ENCODE peak calls at places on chromosomes 4 and X, in ten cellular contexts. C is CD4-positive, CD25-positive, alpha-beta regulatory T cell; D is cardiac muscle cell; Y is K562; W is skeletal muscle cell; Z is astrocyte; J is dorsolateral prefrontal cortex; B is brain microvascular endothelial cell; A is neuronal stem cell; Q is CD8-positive, alpha-beta T cell. H is an unnamed sample.

GRCh38 chr4:147289181-147289580 is 191.7 kb upstream of the EDNRA start:
- DNase-seq in W (no peak), J (no peak), Q (no peak), A (no peak), C (no peak), Z (no peak), Y (no peak), B (no peak), D (no peak), H (no peak)

GRCh38 chrX:34877451-34877850 is 65.1 kb upstream of the FAM47B start:
- DNase-seq in C (no peak), D (no peak), A (no peak), W (peak; percentile 47), Q (no peak), Z (peak; percentile 54), B (peak; percentile 48), J (no peak), Y (no peak), H (no peak)

GRCh38 chr4:77433102-77433733 is 172.4 kb upstream of the CXCL13 start:
- DNase-seq in W (peak; percentile 9), Z (peak; percentile 21), B (peak; percentile 51), D (peak; percentile 75), Y (peak; percentile 11), C (peak; percentile 71), Q (peak; percentile 4), A (peak; percentile 30), J (no peak), H (peak; percentile 73)

GRCh38 chr4:121656269-121656641 is 40.5 kb downstream of the ANXA5 start:
- DNase-seq in Z (peak; percentile 62), B (peak; percentile 85), A (peak; percentile 46), Q (peak; percentile 13), Y (peak; percentile 47), C (peak; percentile 53), J (no peak), W (peak; percentile 73), D (peak; percentile 70), H (peak; percentile 37)

GRCh38 chrX:15214614-15215013 is 55.3 kb downstream of the ASB9 start:
- DNase-seq in D (no peak), J (no peak), C (no peak), Z (no peak), Q (no peak), W (no peak), B (no peak), A (no peak), Y (no peak), H (no peak)

GRCh38 chrX:74248889-74249288 is 55.1 kb upstream of the ZCCHC13 start:
- DNase-seq in D (peak; percentile 27), B (no peak), J (no peak), W (no peak), A (no peak), Y (no peak), C (no peak), Q (no peak), Z (no peak), H (no peak)

GRCh38 chr4:86685401-86685800 is 91.3 kb downstream of the PTPN13 start:
- DNase-seq in J (no peak), W (peak; percentile 10), D (no peak), Y (no peak), Z (peak; percentile 5), B (peak; percentile 47), A (no peak), C (no peak), Q (no peak), H (no peak)

GRCh38 chr4:184097240-184097619 is 120.4 kb downstream of the ENPP6 start:
- DNase-seq in B (no peak), C (peak; percentile 7), W (no peak), A (no peak), J (no peak), Z (no peak), Y (peak; percentile 41), Q (no peak), D (no peak), H (no peak)

GRCh38 chr4:176906693-176907092 is 114.0 kb upstream of the VEGFC start:
- DNase-seq in Z (no peak), C (no peak), Y (no peak), J (no peak), A (no peak), B (no peak), W (no peak), D (no peak), Q (no peak), H (no peak)

GRCh38 chr4:95084584-95084983 is 326.8 kb downstream of the BMPR1B start:
- DNase-seq in A (no peak), Y (no peak), B (no peak), Q (no peak), W (no peak), D (no peak), C (no peak), J (no peak), Z (no peak), H (no peak)

GRCh38 chr4:98261291-98262271 is at the start of gene RAP1GDS1:
- DNase-seq in B (peak; percentile 56), Z (peak; percentile 75), J (peak; percentile 51), C (peak; percentile 54), D (peak; percentile 59), A (peak; percentile 35), W (peak; percentile 17), Q (peak; percentile 78), Y (peak; percentile 36), H (peak; percentile 54)

GRCh38 chrX:153984351-153985178 is 12.0 kb downstream of the TMEM187 start:
- DNase-seq in Y (peak; percentile 61), D (no peak), B (no peak), A (no peak), Q (peak; percentile 42), J (no peak), W (no peak), C (peak; percentile 59), Z (no peak), H (no peak)

GRCh38 chrX:125953769-125954168 is 212.3 kb downstream of the DCAF12L2 start:
- DNase-seq in Q (no peak), J (no peak), Z (no peak), B (no peak), D (no peak), C (no peak), A (no peak), Y (no peak), W (peak; percentile 16), H (no peak)

DNA sequence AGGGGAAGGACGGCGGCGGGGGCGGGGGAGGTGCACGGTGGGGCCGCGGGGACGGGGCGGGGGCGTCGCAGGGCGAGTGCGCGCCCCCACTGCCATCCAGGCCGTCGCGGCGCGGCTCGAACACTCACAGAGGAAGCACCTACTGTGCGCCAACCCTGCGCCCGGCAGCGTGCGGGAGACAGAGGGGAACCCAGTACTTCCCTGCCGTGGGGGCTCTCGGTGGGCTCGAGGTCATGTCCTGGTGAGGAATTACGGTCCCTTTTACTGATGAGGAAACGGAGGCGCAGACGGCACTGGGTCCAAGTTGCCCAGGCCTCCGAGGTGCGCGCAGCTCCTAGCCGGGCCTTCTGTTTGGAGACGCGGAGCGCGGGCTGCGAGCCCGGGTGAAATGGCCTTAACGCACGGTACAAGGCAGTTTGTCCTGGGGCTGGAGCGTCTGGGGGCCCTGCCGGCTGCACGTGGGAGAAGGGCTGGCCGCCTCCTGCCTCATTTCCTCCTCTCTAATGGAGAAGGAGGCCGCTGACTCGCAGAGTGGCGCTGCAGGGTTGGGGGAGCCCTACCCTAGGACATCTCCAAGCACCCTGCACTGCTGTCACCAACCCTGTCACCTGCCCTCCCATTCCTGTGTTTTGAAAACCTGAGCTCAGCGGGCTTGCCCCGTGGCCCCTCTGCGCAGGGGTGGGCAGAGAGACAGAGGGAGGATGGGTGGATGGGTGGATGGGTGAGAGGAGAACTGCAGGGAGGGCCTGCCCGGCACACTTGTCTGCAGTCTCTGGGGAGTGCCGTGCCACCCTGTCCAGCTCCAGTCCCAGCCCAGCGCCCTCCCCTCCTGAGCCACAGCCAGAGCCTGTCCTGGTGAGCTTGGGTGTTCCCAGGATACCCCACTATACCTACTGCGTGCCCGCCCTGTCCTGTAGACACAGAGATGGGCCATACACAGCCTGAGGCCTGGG is 106.0 kb downstream of the ADRA2C start:
- DNase-seq in B (no peak), Q (no peak), Y (no peak), D (no peak), Z (no peak), J (peak; percentile 35), C (no peak), W (no peak), A (no peak), H (no peak)
- H3K4me3 ChIP-seq in B (no peak overlapping the region), Q (no peak overlapping the region), Y (no peak overlapping the region), D (peak overlapping the region; percentile 21), Z (no peak overlapping the region), J (peak overlapping the region; percentile 44), C (no peak overlapping the region), W (no peak overlapping the region), A (peak overlapping the region; percentile 61), H (peak overlapping the region; percentile 49)

DNA sequence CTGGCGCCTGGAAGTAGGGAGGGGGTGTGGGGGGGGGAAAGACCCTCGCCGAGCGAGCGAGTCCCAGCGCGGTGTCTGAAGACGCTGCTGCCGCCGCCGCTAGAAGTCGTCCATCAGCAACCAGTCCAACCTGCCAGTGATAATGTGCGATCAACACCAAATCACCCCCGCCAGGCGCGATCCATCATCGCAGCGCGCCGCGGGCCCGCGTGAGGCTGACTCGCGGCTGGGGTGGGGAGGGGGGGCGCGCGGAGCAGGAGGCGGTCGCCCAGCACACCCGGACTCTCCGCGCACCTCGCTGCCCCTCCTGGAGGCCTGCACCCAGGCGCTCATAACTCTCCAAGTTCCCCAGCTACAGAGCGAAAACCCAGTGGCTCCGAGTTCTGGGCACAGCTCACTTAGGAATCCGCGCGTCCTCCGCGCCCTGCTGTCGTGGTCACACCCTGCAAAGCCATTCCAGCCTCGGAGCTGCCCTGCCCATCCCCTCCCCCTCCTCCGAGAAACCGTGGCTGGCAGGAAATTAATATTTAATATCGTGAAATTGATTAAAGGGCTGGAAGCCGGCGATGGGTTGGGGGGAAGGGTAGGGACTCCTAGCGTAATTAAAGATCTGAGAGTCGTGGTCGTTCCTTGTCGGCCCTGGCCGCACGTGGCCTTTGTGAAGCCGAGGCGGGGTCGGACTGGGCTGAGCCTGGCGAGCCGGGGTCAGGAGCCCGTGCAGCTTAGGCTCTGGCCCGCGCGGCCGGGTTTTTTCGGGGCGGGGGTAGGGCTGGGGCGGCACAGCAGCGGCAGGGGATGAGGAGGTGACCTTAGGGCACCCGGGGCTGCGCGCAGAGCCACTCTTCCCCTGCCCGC is 58.1 kb upstream of the BCOR start:
- DNase-seq in Q (no peak), C (no peak), Y (peak; percentile 51), J (no peak), Z (no peak), W (no peak), A (no peak), D (no peak), B (no peak), H (no peak)
- H3K4me3 ChIP-seq in Q (peak overlapping the region; percentile 33), C (no peak overlapping the region), Y (peak overlapping the region; percentile 45), J (peak overlapping the region; percentile 63), Z (peak overlapping the region; percentile 51), W (peak overlapping the region; percentile 34), A (peak overlapping the region; percentile 58), D (peak overlapping the region; percentile 43), B (peak overlapping the region; percentile 48), H (no peak overlapping the region)

GRCh38 chr4:83386931-83387897 is 52.6 kb upstream of the HPSE start:
- DNase-seq in W (no peak), Z (no peak), C (no peak), D (no peak), B (no peak), A (no peak), J (no peak), Y (no peak), Q (no peak), H (no peak)
- H3K4me3 ChIP-seq in W (no peak overlapping the region), Z (no peak overlapping the region), C (no peak overlapping the region), D (no peak overlapping the region), B (no peak overlapping the region), A (no peak overlapping the region), J (no peak overlapping the region), Y (no peak overlapping the region), Q (no peak overlapping the region), H (no peak overlapping the region)

DNA sequence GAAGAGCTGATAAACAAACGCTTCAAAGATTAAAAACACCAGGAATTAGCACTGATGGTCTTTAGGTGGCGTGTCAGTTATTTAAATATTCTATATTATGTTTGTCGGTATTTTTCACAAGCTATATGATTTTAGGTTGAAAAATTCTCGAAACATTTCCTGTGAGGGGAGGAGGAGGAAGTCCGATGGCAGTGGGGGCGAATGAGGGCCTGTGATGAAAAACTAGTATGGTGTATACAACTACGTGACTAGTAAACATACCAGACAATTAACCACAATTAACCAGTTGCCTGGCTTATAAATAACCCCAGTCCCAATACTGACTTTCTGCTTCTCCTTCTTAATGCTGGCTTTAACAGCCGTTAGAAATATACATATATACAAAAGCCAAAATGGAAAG is 612 bp upstream of the NAP1L2 start:
- DNase-seq in J (no peak), C (peak; percentile 19), Q (no peak), Y (no peak), D (no peak), B (no peak), Z (no peak), W (no peak), A (no peak), H (peak; percentile 0)
- H3K4me3 ChIP-seq in J (peak overlapping the region; percentile 65), C (peak overlapping the region; percentile 90), Q (peak overlapping the region; percentile 55), Y (no peak overlapping the region), D (peak overlapping the region; percentile 57), B (no peak overlapping the region), Z (no peak overlapping the region), W (peak overlapping the region; percentile 41), A (peak overlapping the region; percentile 92), H (peak overlapping the region; percentile 65)